ENCODE peak calls at places on chromosomes 1 and 21, in six cellular contexts. L, N, B, M, P and H are unnamed samples.

GRCh38 chr1:84632975-84633427 is 57.3 kb downstream of the SSX2IP start:
- DNase-seq in P (no peak), N (peak; percentile 70), B (no peak), L (peak; percentile 70), M (no peak), H (no peak)

GRCh38 chr1:114195819-114196218 is 42.1 kb upstream of the SYT6 start:
- DNase-seq in M (no peak), N (no peak), L (no peak), B (no peak), P (no peak), H (no peak)

GRCh38 chr1:15951341-15952153 is 24.4 kb downstream of the ZBTB17 start:
- DNase-seq in L (no peak), M (no peak), B (no peak), P (peak; percentile 71), N (no peak), H (peak; percentile 56)

GRCh38 chr1:223147858-223148257 is 4.8 kb upstream of the TLR5 start:
- DNase-seq in P (no peak), M (no peak), L (no peak), N (no peak), B (no peak), H (no peak)

GRCh38 chr1:68384872-68385390 is 64.8 kb downstream of the RPE65 start:
- DNase-seq in M (no peak), N (no peak), B (no peak), P (no peak), L (no peak), H (no peak)

GRCh38 chr1:203673550-203674411 is 47.1 kb downstream of the ATP2B4 start:
- DNase-seq in P (peak; percentile 81), B (peak; percentile 30), N (peak; percentile 97), M (no peak), L (peak; percentile 85), H (peak; percentile 98)

GRCh38 chr1:36212782-36213181 is 11.5 kb upstream of the THRAP3 start:
- DNase-seq in P (no peak), M (no peak), B (no peak), L (peak; percentile 21), N (no peak), H (peak; percentile 44)

GRCh38 chr1:228273720-228274451 is 66.0 kb downstream of the OBSCN start:
- DNase-seq in P (no peak), L (no peak), B (no peak), M (no peak), N (no peak), H (no peak)

GRCh38 chr1:152458384-152459185 is 44.5 kb upstream of the CRNN start:
- DNase-seq in P (peak; percentile 46), B (peak; percentile 40), M (peak; percentile 48), N (peak; percentile 81), L (peak; percentile 82), H (peak; percentile 82)

GRCh38 chr1:207817778-207818751 is 66.2 kb downstream of the CD46 start:
- DNase-seq in L (no peak), B (no peak), P (peak; percentile 83), N (no peak), M (no peak), H (no peak)

GRCh38 chr21:42208801-42209490 is 10.0 kb upstream of the ABCG1 start:
- DNase-seq in M (no peak), L (no peak), B (no peak), N (no peak), P (no peak), H (no peak)

GRCh38 chr1:1084028-1084371 is 9.9 kb upstream of the RNF223 start:
- DNase-seq in B (no peak), L (no peak), N (no peak), M (no peak), P (no peak), H (no peak)

GRCh38 chr1:2468540-2468939 is 7.5 kb upstream of the PLCH2 start:
- DNase-seq in B (no peak), L (peak; percentile 37), P (no peak), M (no peak), N (no peak), H (no peak)

GRCh38 chr1:8314346-8315280 is 3.3 kb upstream of the SLC45A1 start:
- DNase-seq in P (peak; percentile 80), L (peak; percentile 78), M (peak; percentile 11), N (peak; percentile 76), B (peak; percentile 73), H (peak; percentile 46)

GRCh38 chr1:98048234-98048633 is 127.4 kb upstream of the DPYD start:
- DNase-seq in B (peak; percentile 13), L (peak; percentile 58), M (no peak), N (peak; percentile 84), P (no peak), H (peak; percentile 77)

GRCh38 chr1:238451006-238451405 is 560.3 kb upstream of the ZP4 start:
- DNase-seq in L (no peak), P (no peak), N (no peak), M (no peak), B (no peak), H (no peak)

GRCh38 chr1:27141266-27142003 is 13.5 kb downstream of the SLC9A1 start:
- DNase-seq in P (no peak), B (no peak), M (no peak), L (no peak), N (no peak), H (no peak)

GRCh38 chr1:156766288-156767100 is 841 bp upstream of the PRCC start:
- DNase-seq in N (no peak), M (no peak), P (no peak), L (no peak), B (no peak), H (no peak)

GRCh38 chr1:55547441-55547840 is 332.3 kb upstream of the USP24 start:
- DNase-seq in N (no peak), B (no peak), L (no peak), M (no peak), P (no peak), H (no peak)

GRCh38 chr1:51955797-51956527 is 34.5 kb downstream of the RAB3B start:
- DNase-seq in N (no peak), P (no peak), L (no peak), B (no peak), M (peak; percentile 41), H (no peak)

GRCh38 chr1:33030575-33030974 is 6.1 kb downstream of the AK2 start:
- DNase-seq in N (no peak), M (no peak), P (peak; percentile 21), B (no peak), L (no peak), H (peak; percentile 43)

GRCh38 chr21:42535602-42536171 is 22.0 kb downstream of the SLC37A1 start:
- DNase-seq in L (no peak), M (peak; percentile 81), P (no peak), B (no peak), N (peak; percentile 15), H (no peak)

GRCh38 chr1:10630661-10631120 is 155.9 kb downstream of the PEX14 start:
- DNase-seq in L (no peak), B (no peak), M (no peak), P (no peak), N (no peak), H (no peak)

GRCh38 chr1:10632691-10633090 is 157.9 kb downstream of the PEX14 start:
- DNase-seq in M (no peak), N (no peak), B (no peak), L (no peak), P (no peak), H (no peak)

GRCh38 chr1:10631121-10631810 is 156.5 kb downstream of the PEX14 start:
- DNase-seq in L (no peak), B (no peak), M (no peak), N (no peak), P (no peak), H (no peak)

GRCh38 chr1:10633416-10633815 is 158.7 kb downstream of the PEX14 start:
- DNase-seq in L (no peak), N (no peak), B (no peak), P (no peak), M (no peak), H (no peak)

DNA sequence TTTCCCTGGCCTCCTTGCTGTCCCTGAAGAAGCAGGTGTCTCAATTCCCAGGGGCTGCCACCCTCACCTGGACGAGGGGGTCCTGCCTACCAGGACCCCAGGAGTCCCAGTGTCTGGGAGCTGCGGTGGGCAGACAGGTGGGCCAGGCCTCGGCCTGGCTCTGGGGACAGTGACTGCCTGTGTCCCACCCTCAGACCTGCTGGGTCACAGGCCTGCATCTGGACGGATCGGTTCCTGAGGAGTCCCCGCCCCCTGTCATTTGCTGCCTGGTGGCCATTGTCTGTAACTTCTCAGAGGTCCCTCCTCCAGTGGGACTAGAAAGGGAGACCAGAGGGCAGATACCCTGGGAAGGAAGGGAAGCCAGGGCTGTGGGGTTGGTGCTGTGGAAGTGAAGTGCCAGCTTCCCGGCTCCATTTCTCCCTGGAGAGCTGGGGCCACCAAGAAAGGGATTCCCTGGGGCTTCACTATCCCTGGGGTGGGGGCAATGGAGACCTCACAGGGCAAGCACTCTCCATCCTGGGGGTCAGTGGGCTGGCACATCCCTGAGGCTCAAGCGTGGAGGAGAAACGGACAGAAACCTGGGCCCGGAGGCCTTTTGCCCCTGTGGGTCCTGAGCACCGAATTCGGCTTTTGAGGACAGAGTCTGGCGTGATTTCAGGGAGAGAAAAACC is 157.2 kb downstream of the PEX14 start:
- DNase-seq in L (no peak), M (no peak), B (no peak), N (no peak), P (peak; percentile 44), H (no peak)
- TF ChIP-seq MYC in L (no peak), M (no peak), B (no peak), N (no peak), P (no peak), H (no peak)

GRCh38 chr21:32412162-32412997 is at the start of gene EVA1C:
- DNase-seq in B (no peak), N (peak; percentile 69), M (no peak), P (peak; percentile 30), L (peak; percentile 58), H (no peak)
- TF ChIP-seq POLR2A in B (no peak), N (no peak), M (no peak), P (no peak), L (peak; percentile 37), H (no peak)

DNA sequence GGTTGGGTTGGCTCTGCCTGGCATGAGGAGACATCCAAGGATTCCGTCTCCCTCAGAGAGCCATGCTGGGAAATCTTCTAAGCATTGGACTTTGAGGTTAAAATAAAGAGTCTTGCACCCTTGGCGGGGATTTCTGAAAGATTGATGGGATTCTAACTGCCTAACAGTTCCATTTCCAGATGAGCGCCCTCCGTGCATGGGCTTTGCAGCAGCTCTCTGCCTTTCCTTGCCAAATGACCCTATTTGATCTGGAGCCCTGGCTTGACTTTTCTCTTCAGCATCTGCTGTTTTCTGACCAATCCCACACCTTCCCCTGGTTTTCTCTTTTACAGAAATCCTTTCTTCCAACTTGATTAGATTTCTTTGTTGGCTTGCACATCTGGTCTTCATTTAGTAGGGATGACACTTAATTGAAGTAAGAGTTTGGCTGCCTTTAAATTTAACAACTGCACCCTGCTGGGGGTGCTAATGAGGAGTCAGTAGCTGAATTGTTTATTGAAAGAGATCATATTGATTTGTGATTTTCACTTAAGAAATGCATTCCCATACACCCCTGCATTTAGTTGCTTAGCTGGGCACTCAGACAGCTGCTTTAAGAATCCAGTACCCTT is 99.5 kb downstream of the NOS1AP start:
- DNase-seq in L (no peak), B (no peak), P (no peak), N (no peak), M (no peak), H (no peak)
- TF ChIP-seq CTCF in L (no peak), B (no peak), P (no peak), N (no peak), M (no peak), H (no peak)

DNA sequence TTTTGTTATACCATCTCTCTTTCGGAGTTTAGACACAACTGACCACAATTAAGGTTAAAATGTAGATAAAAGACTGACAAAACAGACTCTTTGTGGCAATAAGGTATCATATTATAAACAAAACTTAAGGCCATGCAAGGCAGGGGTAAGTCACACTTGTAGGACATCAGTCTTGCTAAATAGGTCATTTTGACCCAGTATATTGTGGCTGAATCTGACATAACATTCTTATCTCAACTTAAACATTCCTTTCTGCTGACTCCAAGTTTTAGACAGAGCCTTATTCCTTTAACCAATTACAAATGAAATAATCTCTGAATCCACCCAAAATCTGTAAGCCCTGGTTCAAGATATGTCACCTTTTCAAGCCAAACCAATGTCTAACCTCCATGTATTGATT is 733.4 kb upstream of the B3GALT2 start:
- DNase-seq in P (no peak), N (no peak), M (no peak), L (no peak), B (no peak), H (no peak)
- TF ChIP-seq MYC in P (no peak), N (no peak), M (no peak), L (no peak), B (no peak), H (no peak)